ENCODE peak calls at places on chromosomes 1 and 21, in five cellular contexts. U is stomach, S is suprapubic skin, E is esophagus muscularis mucosa, G is HCT116. W is an unnamed sample.

GRCh38 chr1:156870734-156871133 is 10.1 kb downstream of the NTRK1 start:
- DNase-seq in G (no peak), E (no peak), S (no peak), U (no peak), W (no peak)

GRCh38 chr1:33266766-33267165 is 10.5 kb downstream of the ZNF362 start:
- DNase-seq in S (no peak), G (no peak), E (no peak), U (no peak), W (no peak)

GRCh38 chr1:107195476-107195875 is 54.6 kb downstream of the NTNG1 start:
- DNase-seq in E (no peak), U (no peak), G (no peak), S (no peak), W (no peak)

GRCh38 chr1:155139895-155140629 is at the start of gene DPM3:
- DNase-seq in U (peak; percentile 92), S (peak; percentile 96), G (peak; percentile 62), E (peak; percentile 96), W (peak; percentile 65)

GRCh38 chr1:35715568-35716002 is 3.1 kb downstream of the C1orf216 start:
- DNase-seq in E (no peak), G (peak; percentile 72), S (no peak), U (peak; percentile 75), W (no peak)

GRCh38 chr1:201461783-201462441 is 7.1 kb downstream of the PHLDA3 start:
- DNase-seq in G (peak; percentile 68), S (peak; percentile 92), U (peak; percentile 67), E (no peak), W (no peak)

GRCh38 chr1:48001696-48002095 is 4.5 kb upstream of the TRABD2B start:
- DNase-seq in S (no peak), G (no peak), U (no peak), E (no peak), W (no peak)

GRCh38 chr21:27555996-27556395 is 589.1 kb upstream of the ADAMTS5 start:
- DNase-seq in G (no peak), S (no peak), E (no peak), U (no peak), W (no peak)

GRCh38 chr1:27454610-27455009 is 35.4 kb downstream of the WASF2 start:
- DNase-seq in E (no peak), S (no peak), U (no peak), G (no peak), W (no peak)

GRCh38 chr1:7262611-7263010 is 477.4 kb downstream of the CAMTA1 start:
- DNase-seq in E (peak; percentile 77), G (no peak), U (peak; percentile 72), S (peak; percentile 37), W (no peak)

GRCh38 chr1:56526571-56527174 is 52.7 kb downstream of the PLPP3 start:
- DNase-seq in S (no peak), E (no peak), U (no peak), G (no peak), W (no peak)

GRCh38 chr1:41500781-41501518 is 16.5 kb upstream of the EDN2 start:
- DNase-seq in E (no peak), S (no peak), G (no peak), U (no peak), W (no peak)

GRCh38 chr1:20634594-20635084 is 1.4 kb downstream of the PINK1 start:
- DNase-seq in G (no peak), U (peak; percentile 68), E (no peak), S (no peak), W (no peak)

GRCh38 chr1:93708734-93709481 is 27.3 kb upstream of the BCAR3 start:
- DNase-seq in S (no peak), G (no peak), U (peak; percentile 39), E (no peak), W (no peak)

GRCh38 chr1:21818661-21819060 is 6.6 kb downstream of the LDLRAD2 start:
- DNase-seq in E (no peak), U (peak; percentile 60), G (peak; percentile 12), S (no peak), W (no peak)

GRCh38 chr1:17355898-17356297 is 16.1 kb upstream of the PADI6 start:
- DNase-seq in S (no peak), G (no peak), U (no peak), E (no peak), W (no peak)

GRCh38 chr1:180906511-180906910 is 6.2 kb upstream of the KIAA1614 start:
- DNase-seq in G (no peak), U (no peak), S (no peak), E (no peak), W (no peak)

GRCh38 chr1:41492341-41492848 is 7.9 kb upstream of the EDN2 start:
- DNase-seq in G (no peak), S (no peak), U (no peak), E (no peak), W (no peak)

GRCh38 chr1:1240822-1241587 is 5.5 kb downstream of the C1QTNF12 start:
- DNase-seq in U (peak; percentile 68), S (no peak), E (no peak), G (no peak), W (no peak)

GRCh38 chr1:44318097-44319088 is 36.7 kb downstream of the ERI3 start:
- DNase-seq in E (no peak), S (no peak), G (no peak), U (no peak), W (no peak)

GRCh38 chr1:38476784-38477175 is 382.8 kb downstream of the RRAGC start:
- DNase-seq in S (no peak), G (no peak), E (no peak), U (no peak), W (no peak)

GRCh38 chr1:165717918-165718515 is 19.7 kb upstream of the ALDH9A1 start:
- DNase-seq in G (peak; percentile 48), E (no peak), S (no peak), U (peak; percentile 49), W (no peak)

GRCh38 chr21:40191616-40192015 is 324.4 kb downstream of the PCP4 start:
- DNase-seq in S (no peak), G (no peak), E (no peak), U (no peak), W (no peak)

GRCh38 chr1:224216380-224216779 is 33.3 kb downstream of the DEGS1 start:
- DNase-seq in G (no peak), S (no peak), U (no peak), E (no peak), W (no peak)

GRCh38 chr1:224211262-224211962 is 28.4 kb downstream of the DEGS1 start:
- DNase-seq in E (no peak), G (no peak), S (no peak), U (peak; percentile 63), W (no peak)

GRCh38 chr1:224217655-224218615 is 34.9 kb downstream of the DEGS1 start:
- DNase-seq in U (no peak), S (no peak), E (no peak), G (no peak), W (no peak)

GRCh38 chr1:224212618-224213037 is 29.6 kb downstream of the DEGS1 start:
- DNase-seq in E (no peak), S (no peak), G (no peak), U (no peak), W (no peak)

GRCh38 chr1:224213438-224214119 is 30.5 kb downstream of the DEGS1 start:
- DNase-seq in U (peak; percentile 48), G (no peak), S (no peak), E (no peak), W (no peak)
- TF ChIP-seq POLR2A in U (no peak), G (no peak), S (no peak), E (no peak), W (no peak)

GRCh38 chr1:113660053-113660452 is 99.2 kb downstream of the PHTF1 start:
- DNase-seq in S (no peak), G (no peak), U (no peak), E (no peak), W (no peak)
- H3K36me3 ChIP-seq in S (no peaks in the 10 kb centered on the region), G (no peaks in the 10 kb centered on the region), U (peaks cover 13% of the 10 kb centered on the region), E (no peaks in the 10 kb centered on the region), W (no peaks in the 10 kb centered on the region)

GRCh38 chr21:42525228-42525604 is 11.6 kb downstream of the SLC37A1 start:
- DNase-seq in S (peak; percentile 74), E (no peak), U (no peak), G (no peak), W (no peak)
- H3K4me3 ChIP-seq in S (peak overlapping the region; percentile 24), E (peak overlapping the region; percentile 39), U (peak overlapping the region; percentile 16), G (no peak overlapping the region), W (peak overlapping the region; percentile 28)

GRCh38 chr1:50422946-50423669 is at the start of gene DMRTA2:
- DNase-seq in U (no peak), S (no peak), G (no peak), E (no peak), W (no peak)
- TF ChIP-seq POLR2A in U (no peak), S (no peak), G (no peak), E (no peak), W (no peak)

GRCh38 chr1:9269721-9270120 is 23.0 kb upstream of the SPSB1 start:
- DNase-seq in E (no peak), U (no peak), G (no peak), S (no peak), W (no peak)
- H3K36me3 ChIP-seq in E (peaks cover 35% of the 10 kb centered on the region), U (peaks cover 50% of the 10 kb centered on the region), G (no peaks in the 10 kb centered on the region), S (peaks cover 30% of the 10 kb centered on the region), W (peaks cover 2% of the 10 kb centered on the region)

GRCh38 chr21:14388282-14388681 is 5.3 kb upstream of the HSPA13 start:
- DNase-seq in U (no peak), S (no peak), E (no peak), G (no peak), W (no peak)

GRCh38 chr21:14383596-14384210 is 757 bp upstream of the HSPA13 start:
- DNase-seq in E (no peak), U (no peak), G (no peak), S (no peak), W (no peak)

GRCh38 chr21:14382486-14382834 is 486 bp downstream of the HSPA13 start:
- DNase-seq in E (no peak), G (no peak), U (no peak), S (no peak), W (no peak)

GRCh38 chr21:14382835-14383595 is at the start of gene HSPA13:
- DNase-seq in G (peak; percentile 98), E (peak; percentile 100), U (peak; percentile 99), S (peak; percentile 99), W (peak; percentile 94)

DNA sequence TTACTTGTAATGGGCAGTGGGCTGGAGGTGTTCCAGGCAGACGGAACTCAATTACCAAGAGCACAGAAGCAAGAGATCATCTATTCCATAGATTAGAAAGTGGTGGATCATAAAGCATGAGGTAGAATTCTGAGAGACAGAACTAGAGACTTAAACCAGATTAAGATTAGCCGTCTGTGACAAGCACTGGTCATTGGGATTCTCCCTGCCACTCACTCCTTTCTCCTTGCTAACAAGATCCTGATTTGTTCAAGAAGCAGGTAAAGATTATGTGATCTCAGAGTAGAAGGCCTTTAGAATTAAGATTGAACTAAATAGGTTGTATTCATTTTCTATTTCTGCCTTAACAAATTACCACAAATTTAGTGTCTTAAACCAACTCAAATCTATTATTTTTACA is 1.5 kb upstream of the HSPA13 start:
- DNase-seq in S (no peak), E (no peak), G (no peak), U (no peak), W (no peak)
- H3K4me3 ChIP-seq in S (no peak overlapping the region), E (no peak overlapping the region), G (no peak overlapping the region), U (no peak overlapping the region), W (no peak overlapping the region)

GRCh38 chr21:31530918-31531705 is 128.4 kb upstream of the SOD1 start:
- DNase-seq in G (no peak), U (peak; percentile 77), S (no peak), E (no peak), W (no peak)
- TF ChIP-seq POLR2A in G (no peak), U (no peak), S (no peak), E (no peak), W (no peak)

GRCh38 chr1:46556822-46557221 is 5.4 kb upstream of the KNCN start:
- DNase-seq in E (no peak), S (no peak), G (peak; percentile 21), U (no peak), W (no peak)
- H3K36me3 ChIP-seq in E (peaks cover 38% of the 10 kb centered on the region), S (peaks cover 37% of the 10 kb centered on the region), G (no peaks in the 10 kb centered on the region), U (peaks cover 46% of the 10 kb centered on the region), W (peaks cover 15% of the 10 kb centered on the region)